ENCODE peak calls at places on chromosomes 13 and 19, in nine cellular contexts. Q, H, I, L, B, X, M, J and G are unnamed samples.

GRCh38 chr13:40875583-40875982 is 86.2 kb downstream of the SLC25A15 start:
- DNase-seq in J (no peak), L (no peak), H (no peak), I (no peak), Q (no peak), X (no peak), B (no peak), M (no peak), G (no peak)

GRCh38 chr19:979318-979741 is 4.8 kb upstream of the WDR18 start:
- DNase-seq in X (no peak), B (no peak), L (no peak), H (peak), M (no peak), J (no peak), Q (no peak), I (no peak), G (no peak)

GRCh38 chr13:30307194-30307965 is at the start of gene KATNAL1:
- DNase-seq in I (peak), J (peak), H (peak), L (peak), Q (peak), X (peak), B (no peak), M (peak), G (peak)

GRCh38 chr19:58123354-58123753 is 25.3 kb upstream of the ZSCAN18 start:
- DNase-seq in B (no peak), X (no peak), L (no peak), Q (peak), I (no peak), M (peak), J (no peak), H (no peak), G (peak)

GRCh38 chr13:74015137-74015536 is 119.1 kb downstream of the KLF12 start:
- DNase-seq in X (no peak), L (peak), B (no peak), J (no peak), I (peak), Q (no peak), M (peak), H (no peak), G (peak)

GRCh38 chr13:79457948-79458347 is 23.0 kb upstream of the NDFIP2 start:
- DNase-seq in L (peak), M (no peak), X (no peak), J (no peak), B (no peak), H (peak), I (peak), Q (no peak), G (no peak)

GRCh38 chr19:4896372-4896771 is 6.3 kb downstream of the ARRDC5 start:
- DNase-seq in X (no peak), L (peak), B (no peak), I (peak), Q (no peak), H (no peak), J (no peak), M (no peak), G (no peak)

GRCh38 chr19:28864577-28865042 is 348.3 kb downstream of the UQCRFS1 start:
- DNase-seq in X (no peak), L (no peak), Q (no peak), I (no peak), M (no peak), B (no peak), H (no peak), J (no peak), G (no peak)

GRCh38 chr13:38967446-38967845 is 23.2 kb downstream of the STOML3 start:
- DNase-seq in Q (no peak), H (no peak), B (no peak), L (no peak), X (no peak), J (no peak), I (no peak), M (no peak), G (no peak)

GRCh38 chr19:43784981-43785808 is 4.4 kb upstream of the KCNN4 start:
- DNase-seq in M (peak), I (peak), Q (peak), B (peak), L (peak), J (peak), X (peak), H (peak), G (peak)

GRCh38 chr13:66469745-66470144 is 760.4 kb downstream of the PCDH9 start:
- DNase-seq in Q (no peak), B (no peak), L (no peak), I (no peak), H (no peak), X (no peak), J (peak), M (no peak), G (no peak)

GRCh38 chr13:20415288-20415644 is 110.4 kb downstream of the CRYL1 start:
- DNase-seq in X (no peak), L (no peak), I (no peak), B (no peak), H (no peak), Q (no peak), J (no peak), M (no peak), G (peak)

GRCh38 chr19:42176649-42176989 is 40.9 kb downstream of the DEDD2 start:
- DNase-seq in J (peak), I (no peak), L (peak), B (no peak), X (no peak), Q (peak), M (no peak), H (no peak), G (peak)

GRCh38 chr13:94331281-94331680 is 148.2 kb downstream of the DCT start:
- DNase-seq in M (no peak), B (no peak), L (no peak), J (no peak), Q (no peak), H (no peak), X (no peak), I (no peak), G (no peak)

GRCh38 chr13:58376775-58377174 is 745.2 kb downstream of the PCDH17 start:
- DNase-seq in I (no peak), X (peak), L (no peak), B (no peak), Q (no peak), M (no peak), H (no peak), J (no peak), G (no peak)

GRCh38 chr13:108527849-108528248 is 101.6 kb upstream of the MYO16 start:
- DNase-seq in B (no peak), M (no peak), L (no peak), X (no peak), H (no peak), Q (no peak), J (no peak), I (no peak), G (no peak)

GRCh38 chr13:110030394-110030928 is 244.1 kb upstream of the IRS2 start:
- DNase-seq in H (no peak), Q (no peak), B (no peak), X (peak), M (no peak), J (no peak), I (no peak), L (no peak), G (no peak)

GRCh38 chr13:93963266-93964131 is 516.0 kb downstream of the DCT start:
- DNase-seq in I (peak), X (no peak), M (no peak), B (no peak), J (no peak), L (peak), Q (no peak), H (peak), G (no peak)

GRCh38 chr19:8610041-8610927 is at the start of gene ADAMTS10:
- DNase-seq in Q (peak), I (no peak), J (peak), B (no peak), H (peak), X (no peak), M (no peak), L (peak), G (peak)

GRCh38 chr19:8149261-8150094 is at the start of gene FBN3:
- DNase-seq in X (no peak), Q (peak), H (peak), J (peak), L (no peak), I (no peak), M (no peak), B (no peak), G (peak)

GRCh38 chr19:1067341-1068103 is 555 bp downstream of the ARHGAP45 start:
- DNase-seq in L (no peak), X (no peak), B (no peak), H (no peak), M (no peak), Q (no peak), J (no peak), I (no peak), G (no peak)

GRCh38 chr19:18697680-18698079 is 14.2 kb downstream of the CRTC1 start:
- DNase-seq in X (no peak), B (no peak), Q (no peak), I (peak), H (no peak), L (no peak), M (peak), J (no peak), G (no peak)

GRCh38 chr13:97568850-97569249 is 134.9 kb downstream of the RAP2A start:
- DNase-seq in Q (peak), X (no peak), J (no peak), M (no peak), I (peak), B (no peak), L (no peak), H (no peak), G (no peak)

GRCh38 chr13:111315347-111315995 is 5.0 kb upstream of the TEX29 start:
- DNase-seq in M (no peak), B (no peak), Q (no peak), X (no peak), J (no peak), H (no peak), I (no peak), L (no peak), G (no peak)
- TF ChIP-seq EZH2phosphoT487 in M (no peak), B (no peak), Q (no peak), X (no peak), J (no peak), H (no peak), I (no peak), L (no peak), G (no peak)

DNA sequence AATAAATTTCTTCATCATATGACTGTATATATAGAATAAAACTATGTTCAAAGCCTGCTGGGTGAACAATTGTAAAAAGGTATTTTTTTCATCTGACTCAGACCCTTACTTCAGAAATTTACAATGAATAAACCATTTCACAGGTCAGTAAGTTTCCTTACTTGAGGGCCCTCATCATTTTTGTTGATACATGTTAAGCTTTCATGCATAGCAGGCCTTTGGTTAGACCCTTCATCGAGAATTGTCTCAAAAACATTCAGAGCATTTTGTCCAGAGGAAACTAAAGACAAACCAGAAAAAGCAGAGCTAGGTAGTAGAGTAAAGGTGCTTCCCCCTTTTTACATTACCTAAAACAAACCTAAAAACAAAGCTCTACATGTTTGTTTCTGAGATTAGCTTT is 46.2 kb downstream of the FNDC3A start:
- DNase-seq in Q (no peak), H (no peak), X (no peak), L (no peak), J (no peak), I (peak), M (no peak), B (no peak), G (no peak)
- H3K27ac ChIP-seq in Q (no peak), H (no peak), X (no peak), L (peak), J (peak), I (peak), M (no peak), B (no peak), G (no peak)

GRCh38 chr19:44789943-44790467 is 12.3 kb downstream of the CBLC start:
- DNase-seq in M (no peak), H (peak), I (no peak), J (no peak), X (no peak), Q (no peak), B (no peak), L (peak), G (no peak)

GRCh38 chr19:44788971-44789370 is 11.3 kb downstream of the CBLC start:
- DNase-seq in X (no peak), L (no peak), J (no peak), M (no peak), B (no peak), Q (no peak), H (peak), I (no peak), G (no peak)

GRCh38 chr19:44794610-44795009 is 14.3 kb upstream of the BCAM start:
- DNase-seq in X (no peak), Q (no peak), L (no peak), B (no peak), H (no peak), M (no peak), I (no peak), J (no peak), G (no peak)

GRCh38 chr19:44795398-44795987 is 13.4 kb upstream of the BCAM start:
- DNase-seq in Q (no peak), J (no peak), B (no peak), X (no peak), H (no peak), M (no peak), I (no peak), L (no peak), G (no peak)

DNA sequence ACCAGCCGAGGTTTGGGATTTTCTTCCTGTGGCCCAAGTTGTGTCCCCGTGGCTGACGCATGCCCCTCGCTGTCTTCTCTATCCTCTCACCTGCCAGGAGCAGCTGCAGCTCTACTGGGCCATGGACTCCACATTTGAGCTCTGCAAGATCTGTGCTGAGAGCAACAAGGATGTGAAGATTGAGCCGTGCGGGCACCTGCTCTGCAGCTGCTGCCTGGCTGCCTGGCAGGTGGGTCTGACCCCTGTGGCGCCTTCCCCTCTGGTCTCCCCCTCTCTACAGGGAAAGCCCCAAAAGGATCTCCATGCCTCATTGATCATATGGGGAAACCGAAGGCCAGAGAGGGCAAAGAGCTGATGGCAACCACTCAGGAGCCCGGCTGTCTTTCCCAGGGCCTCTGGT is 14.6 kb downstream of the CBLC start:
- DNase-seq in H (no peak), M (peak), X (no peak), B (no peak), J (no peak), L (no peak), Q (no peak), I (no peak), G (no peak)
- TF ChIP-seq EZH2phosphoT487 in H (no peak), M (no peak), X (no peak), B (no peak), J (no peak), L (no peak), Q (no peak), I (no peak), G (no peak)

GRCh38 chr19:52601025-52601973 is 31.2 kb downstream of the ZNF701 start:
- DNase-seq in H (peak), J (peak), X (peak), M (peak), Q (peak), B (peak), L (peak), I (peak), G (peak)
- H3K27ac ChIP-seq in H (peak), J (peak), X (no peak), M (peak), Q (no peak), B (no peak), L (peak), I (no peak), G (peak)

GRCh38 chr13:44174769-44175425 is 198.7 kb upstream of the SERP2 start:
- DNase-seq in J (no peak), M (no peak), I (no peak), H (peak), B (no peak), Q (no peak), L (peak), X (no peak), G (no peak)
- TF ChIP-seq EZH2phosphoT487 in J (no peak), M (no peak), I (no peak), H (no peak), B (no peak), Q (no peak), L (no peak), X (no peak), G (no peak)